ENCODE peak calls at places on chromosomes 4 and X, in nine cellular contexts. One of them, this sample, is unnamed.

GRCh38 chrX:120305531-120306145 is 5.6 kb downstream of the TMEM255A start:
- DNase-seq in lower leg skin: no peak
- DNase-seq in astrocyte: peak
- DNase-seq in fibroblast of lung: peak
- DNase-seq in lung: no peak
- DNase-seq in endodermal cell: peak
- DNase-seq in fibroblast of pulmonary artery: no peak
- DNase-seq in HFFc6: no peak
- DNase-seq in left ventricle myocardium inferior: no peak
- DNase-seq in this sample: no peak

GRCh38 chr4:10608501-10609219 is 75.9 kb downstream of the CLNK start:
- DNase-seq in endodermal cell: no peak
- DNase-seq in HFFc6: no peak
- DNase-seq in fibroblast of lung: peak
- DNase-seq in lower leg skin: no peak
- DNase-seq in left ventricle myocardium inferior: no peak
- DNase-seq in lung: no peak
- DNase-seq in fibroblast of pulmonary artery: peak
- DNase-seq in astrocyte: peak
- DNase-seq in this sample: no peak

GRCh38 chr4:46441116-46441859 is 51.4 kb upstream of the GABRA2 start:
- DNase-seq in fibroblast of lung: peak
- DNase-seq in lung: no peak
- DNase-seq in fibroblast of pulmonary artery: peak
- DNase-seq in lower leg skin: no peak
- DNase-seq in astrocyte: no peak
- DNase-seq in HFFc6: no peak
- DNase-seq in endodermal cell: no peak
- DNase-seq in left ventricle myocardium inferior: no peak
- DNase-seq in this sample: no peak

GRCh38 chr4:141609243-141609642 is 27.1 kb upstream of the IL15 start:
- DNase-seq in astrocyte: no peak
- DNase-seq in left ventricle myocardium inferior: no peak
- DNase-seq in fibroblast of pulmonary artery: peak
- DNase-seq in HFFc6: no peak
- DNase-seq in endodermal cell: no peak
- DNase-seq in lung: peak
- DNase-seq in fibroblast of lung: no peak
- DNase-seq in lower leg skin: no peak
- DNase-seq in this sample: no peak

GRCh38 chr4:166435449-166435848 is 562.4 kb downstream of the TLL1 start:
- DNase-seq in endodermal cell: no peak
- DNase-seq in fibroblast of lung: peak
- DNase-seq in astrocyte: peak
- DNase-seq in fibroblast of pulmonary artery: peak
- DNase-seq in left ventricle myocardium inferior: no peak
- DNase-seq in lower leg skin: no peak
- DNase-seq in HFFc6: peak
- DNase-seq in lung: no peak
- DNase-seq in this sample: no peak

GRCh38 chrX:39911278-39911897 is 186.4 kb downstream of the BCOR start:
- DNase-seq in lung: no peak
- DNase-seq in HFFc6: no peak
- DNase-seq in astrocyte: no peak
- DNase-seq in endodermal cell: no peak
- DNase-seq in fibroblast of pulmonary artery: no peak
- DNase-seq in fibroblast of lung: no peak
- DNase-seq in lower leg skin: no peak
- DNase-seq in left ventricle myocardium inferior: no peak
- DNase-seq in this sample: no peak

GRCh38 chr4:21226637-21227538 is 526.6 kb downstream of the PACRGL start:
- DNase-seq in astrocyte: no peak
- DNase-seq in fibroblast of lung: no peak
- DNase-seq in lung: no peak
- DNase-seq in HFFc6: no peak
- DNase-seq in fibroblast of pulmonary artery: no peak
- DNase-seq in left ventricle myocardium inferior: no peak
- DNase-seq in lower leg skin: no peak
- DNase-seq in endodermal cell: no peak
- DNase-seq in this sample: no peak

GRCh38 chr4:150986085-150986484 is 29.0 kb downstream of the LRBA start:
- DNase-seq in lower leg skin: no peak
- DNase-seq in fibroblast of pulmonary artery: no peak
- DNase-seq in lung: no peak
- DNase-seq in endodermal cell: no peak
- DNase-seq in left ventricle myocardium inferior: no peak
- DNase-seq in HFFc6: no peak
- DNase-seq in astrocyte: no peak
- DNase-seq in fibroblast of lung: no peak
- DNase-seq in this sample: no peak

GRCh38 chr4:145056325-145057130 is 41.5 kb downstream of the ANAPC10 start:
- DNase-seq in lower leg skin: no peak
- DNase-seq in astrocyte: no peak
- DNase-seq in fibroblast of lung: no peak
- DNase-seq in lung: no peak
- DNase-seq in left ventricle myocardium inferior: no peak
- DNase-seq in HFFc6: no peak
- DNase-seq in endodermal cell: no peak
- DNase-seq in fibroblast of pulmonary artery: no peak
- DNase-seq in this sample: no peak

GRCh38 chr4:145055533-145056257 is 42.3 kb downstream of the ANAPC10 start:
- DNase-seq in fibroblast of pulmonary artery: no peak
- DNase-seq in lower leg skin: no peak
- DNase-seq in HFFc6: no peak
- DNase-seq in astrocyte: no peak
- DNase-seq in lung: no peak
- DNase-seq in left ventricle myocardium inferior: no peak
- DNase-seq in fibroblast of lung: peak
- DNase-seq in endodermal cell: no peak
- DNase-seq in this sample: no peak

GRCh38 chr4:145058256-145058655 is 39.7 kb downstream of the ANAPC10 start:
- DNase-seq in fibroblast of lung: peak
- DNase-seq in HFFc6: no peak
- DNase-seq in fibroblast of pulmonary artery: no peak
- DNase-seq in lower leg skin: no peak
- DNase-seq in endodermal cell: no peak
- DNase-seq in astrocyte: no peak
- DNase-seq in lung: no peak
- DNase-seq in left ventricle myocardium inferior: no peak
- DNase-seq in this sample: no peak

GRCh38 chr4:145066063-145066501 is 31.9 kb downstream of the ANAPC10 start:
- DNase-seq in astrocyte: no peak
- DNase-seq in HFFc6: no peak
- DNase-seq in fibroblast of pulmonary artery: no peak
- DNase-seq in endodermal cell: no peak
- DNase-seq in fibroblast of lung: no peak
- DNase-seq in left ventricle myocardium inferior: no peak
- DNase-seq in lung: no peak
- DNase-seq in lower leg skin: no peak
- DNase-seq in this sample: no peak

DNA sequence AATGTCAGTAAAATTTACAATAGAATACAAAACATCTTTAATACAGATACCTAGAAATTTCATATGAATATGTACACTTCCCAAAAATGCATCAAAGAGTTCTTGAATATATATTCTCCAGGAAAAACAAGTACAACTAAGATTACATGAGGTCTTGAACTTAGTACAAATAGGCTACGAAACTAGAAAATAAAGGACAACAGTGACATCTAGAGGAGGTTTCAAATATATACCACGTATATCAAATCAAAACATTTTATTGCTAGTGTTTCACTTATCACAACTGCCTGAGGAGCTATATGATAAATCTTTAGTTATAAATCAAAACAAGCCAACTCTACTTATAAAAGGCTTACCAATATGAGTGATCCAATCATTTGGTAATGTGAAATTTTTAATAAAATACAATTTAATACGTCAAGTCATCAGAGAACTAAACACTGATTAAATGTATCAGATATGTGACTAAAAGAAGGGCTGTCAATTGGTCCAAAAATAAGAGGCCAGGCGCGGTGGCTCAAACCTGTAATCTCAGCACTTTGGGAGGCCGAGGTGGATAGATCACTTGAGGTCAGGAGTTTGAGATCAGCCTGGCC is 36.6 kb downstream of the ANAPC10 start:
- DNase-seq in lung: no peak
- DNase-seq in left ventricle myocardium inferior: no peak
- DNase-seq in astrocyte: peak
- DNase-seq in HFFc6: peak
- DNase-seq in fibroblast of pulmonary artery: peak
- DNase-seq in endodermal cell: no peak
- DNase-seq in fibroblast of lung: peak
- DNase-seq in lower leg skin: no peak
- DNase-seq in this sample: no peak
- TF ChIP-seq CTCF in lung: peak
- TF ChIP-seq CTCF in left ventricle myocardium inferior: peak
- TF ChIP-seq CTCF in astrocyte: peak
- TF ChIP-seq CTCF in HFFc6: peak
- TF ChIP-seq CTCF in fibroblast of pulmonary artery: peak
- TF ChIP-seq CTCF in endodermal cell: peak
- TF ChIP-seq CTCF in fibroblast of lung: no peak
- TF ChIP-seq CTCF in lower leg skin: no peak
- TF ChIP-seq CTCF in this sample: no peak

GRCh38 chrX:72130156-72130761 is 1.5 kb downstream of the RTL5 start:
- DNase-seq in HFFc6: no peak
- DNase-seq in endodermal cell: no peak
- DNase-seq in fibroblast of pulmonary artery: no peak
- DNase-seq in lung: no peak
- DNase-seq in fibroblast of lung: no peak
- DNase-seq in left ventricle myocardium inferior: no peak
- DNase-seq in astrocyte: no peak
- DNase-seq in lower leg skin: peak
- DNase-seq in this sample: no peak

GRCh38 chrX:72127332-72127731 is 4.4 kb downstream of the RTL5 start:
- DNase-seq in lower leg skin: peak
- DNase-seq in HFFc6: no peak
- DNase-seq in endodermal cell: no peak
- DNase-seq in fibroblast of pulmonary artery: no peak
- DNase-seq in lung: no peak
- DNase-seq in astrocyte: no peak
- DNase-seq in left ventricle myocardium inferior: no peak
- DNase-seq in fibroblast of lung: no peak
- DNase-seq in this sample: no peak

GRCh38 chrX:72129661-72130060 is 2.1 kb downstream of the RTL5 start:
- DNase-seq in endodermal cell: no peak
- DNase-seq in lower leg skin: peak
- DNase-seq in fibroblast of pulmonary artery: no peak
- DNase-seq in left ventricle myocardium inferior: no peak
- DNase-seq in HFFc6: no peak
- DNase-seq in astrocyte: no peak
- DNase-seq in lung: no peak
- DNase-seq in fibroblast of lung: no peak
- DNase-seq in this sample: no peak

GRCh38 chrX:72128183-72128834 is 3.4 kb downstream of the RTL5 start:
- DNase-seq in lower leg skin: peak
- DNase-seq in fibroblast of pulmonary artery: no peak
- DNase-seq in left ventricle myocardium inferior: no peak
- DNase-seq in astrocyte: no peak
- DNase-seq in fibroblast of lung: no peak
- DNase-seq in lung: no peak
- DNase-seq in HFFc6: no peak
- DNase-seq in endodermal cell: no peak
- DNase-seq in this sample: no peak

DNA sequence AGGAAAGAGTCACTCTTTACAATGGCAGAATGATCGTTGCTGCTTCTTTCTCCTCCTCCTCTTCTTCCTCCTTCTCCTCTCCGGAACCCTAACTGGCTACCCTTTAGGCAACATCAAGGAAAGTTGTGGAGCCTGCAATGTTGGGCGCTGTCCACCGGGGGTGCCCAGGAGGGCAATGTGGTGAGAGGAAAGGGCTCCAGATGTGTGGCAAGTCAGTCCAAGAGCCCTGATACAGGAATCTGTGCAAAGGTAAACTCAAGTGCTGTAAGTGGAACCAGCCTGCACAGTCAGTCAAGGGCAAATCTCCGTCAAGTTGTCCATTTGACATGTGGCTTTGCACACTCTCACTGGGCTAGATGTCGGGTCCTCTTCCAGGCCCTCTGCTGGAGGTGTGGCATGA is 2.8 kb downstream of the RTL5 start:
- DNase-seq in lower leg skin: peak
- DNase-seq in endodermal cell: peak
- DNase-seq in left ventricle myocardium inferior: no peak
- DNase-seq in fibroblast of pulmonary artery: peak
- DNase-seq in fibroblast of lung: no peak
- DNase-seq in astrocyte: no peak
- DNase-seq in lung: no peak
- DNase-seq in HFFc6: no peak
- DNase-seq in this sample: no peak
- TF ChIP-seq CTCF in lower leg skin: no peak
- TF ChIP-seq CTCF in endodermal cell: peak
- TF ChIP-seq CTCF in left ventricle myocardium inferior: peak
- TF ChIP-seq CTCF in fibroblast of pulmonary artery: peak
- TF ChIP-seq CTCF in fibroblast of lung: peak
- TF ChIP-seq CTCF in astrocyte: peak
- TF ChIP-seq CTCF in lung: no peak
- TF ChIP-seq CTCF in HFFc6: peak
- TF ChIP-seq CTCF in this sample: no peak

GRCh38 chr4:110514889-110515479 is 39.0 kb downstream of the ENPEP start:
- DNase-seq in lower leg skin: no peak
- DNase-seq in fibroblast of pulmonary artery: peak
- DNase-seq in lung: no peak
- DNase-seq in endodermal cell: no peak
- DNase-seq in left ventricle myocardium inferior: no peak
- DNase-seq in astrocyte: peak
- DNase-seq in fibroblast of lung: peak
- DNase-seq in HFFc6: peak
- DNase-seq in this sample: no peak

GRCh38 chr4:110508827-110509446 is 33.0 kb downstream of the ENPEP start:
- DNase-seq in fibroblast of lung: peak
- DNase-seq in lower leg skin: no peak
- DNase-seq in astrocyte: no peak
- DNase-seq in lung: no peak
- DNase-seq in endodermal cell: no peak
- DNase-seq in left ventricle myocardium inferior: no peak
- DNase-seq in fibroblast of pulmonary artery: peak
- DNase-seq in HFFc6: peak
- DNase-seq in this sample: no peak

GRCh38 chr4:110510282-110510681 is 34.3 kb downstream of the ENPEP start:
- DNase-seq in lower leg skin: no peak
- DNase-seq in HFFc6: no peak
- DNase-seq in lung: no peak
- DNase-seq in fibroblast of pulmonary artery: no peak
- DNase-seq in fibroblast of lung: no peak
- DNase-seq in astrocyte: no peak
- DNase-seq in endodermal cell: no peak
- DNase-seq in left ventricle myocardium inferior: no peak
- DNase-seq in this sample: no peak

GRCh38 chr4:110512901-110513300 is 36.9 kb downstream of the ENPEP start:
- DNase-seq in lung: no peak
- DNase-seq in left ventricle myocardium inferior: no peak
- DNase-seq in fibroblast of lung: no peak
- DNase-seq in fibroblast of pulmonary artery: no peak
- DNase-seq in HFFc6: no peak
- DNase-seq in lower leg skin: no peak
- DNase-seq in endodermal cell: no peak
- DNase-seq in astrocyte: no peak
- DNase-seq in this sample: no peak

GRCh38 chr4:110510955-110511544 is 35.1 kb downstream of the ENPEP start:
- DNase-seq in fibroblast of lung: peak
- DNase-seq in fibroblast of pulmonary artery: peak
- DNase-seq in lung: no peak
- DNase-seq in lower leg skin: no peak
- DNase-seq in endodermal cell: no peak
- DNase-seq in HFFc6: peak
- DNase-seq in astrocyte: peak
- DNase-seq in left ventricle myocardium inferior: no peak
- DNase-seq in this sample: no peak
- TF ChIP-seq CTCF in fibroblast of lung: peak
- TF ChIP-seq CTCF in fibroblast of pulmonary artery: peak
- TF ChIP-seq CTCF in lung: peak
- TF ChIP-seq CTCF in lower leg skin: no peak
- TF ChIP-seq CTCF in endodermal cell: peak
- TF ChIP-seq CTCF in HFFc6: peak
- TF ChIP-seq CTCF in astrocyte: peak
- TF ChIP-seq CTCF in left ventricle myocardium inferior: peak
- TF ChIP-seq CTCF in this sample: peak

GRCh38 chrX:135327299-135327698 is 18.0 kb downstream of the ETDC start:
- DNase-seq in astrocyte: peak
- DNase-seq in endodermal cell: no peak
- DNase-seq in left ventricle myocardium inferior: no peak
- DNase-seq in fibroblast of pulmonary artery: peak
- DNase-seq in lung: no peak
- DNase-seq in fibroblast of lung: peak
- DNase-seq in lower leg skin: no peak
- DNase-seq in HFFc6: peak
- DNase-seq in this sample: no peak
- TF ChIP-seq CTCF in astrocyte: no peak
- TF ChIP-seq CTCF in endodermal cell: no peak
- TF ChIP-seq CTCF in left ventricle myocardium inferior: no peak
- TF ChIP-seq CTCF in fibroblast of pulmonary artery: no peak
- TF ChIP-seq CTCF in lung: no peak
- TF ChIP-seq CTCF in fibroblast of lung: no peak
- TF ChIP-seq CTCF in lower leg skin: no peak
- TF ChIP-seq CTCF in HFFc6: no peak
- TF ChIP-seq CTCF in this sample: no peak